ENCODE peak calls at places on chromosomes 13 and 19, in ten cellular contexts. P is upper lobe of left lung, G is adrenal gland, C is endothelial cell, J is cardiac muscle cell, W is HL-60, S is AG10803, O is fibroblast of the aortic adventitia, D is A549, Z is mesothelial cell of epicardium. Y is an unnamed sample.

GRCh38 chr13:92838786-92839185 is 387.8 kb upstream of the GPC6 start:
- DNase-seq in S (peak), P (no peak), W (no peak), C (no peak), G (no peak), D (peak), O (peak), J (no peak), Z (no peak), Y (no peak)

GRCh38 chr19:53389591-53390377 is 5.2 kb upstream of the ZNF765 start:
- DNase-seq in G (no peak), P (no peak), O (no peak), W (no peak), J (no peak), S (no peak), D (no peak), C (no peak), Z (no peak), Y (no peak)

GRCh38 chr19:53982611-53983010 is 8.8 kb upstream of the CACNG6 start:
- DNase-seq in P (peak), D (peak), C (no peak), Z (no peak), G (no peak), J (peak), S (no peak), W (no peak), O (peak), Y (no peak)

GRCh38 chr13:71290963-71291937 is 575.8 kb downstream of the DACH1 start:
- DNase-seq in C (no peak), O (peak), J (no peak), D (peak), S (peak), W (peak), G (no peak), Z (no peak), P (peak), Y (peak)

GRCh38 chr13:75872970-75873369 is 236.8 kb downstream of the LMO7 start:
- DNase-seq in C (no peak), P (no peak), J (no peak), Z (no peak), W (no peak), G (no peak), S (no peak), O (no peak), D (no peak), Y (no peak)

GRCh38 chr13:31610270-31610998 is 128.9 kb upstream of the RXFP2 start:
- DNase-seq in P (no peak), S (no peak), J (no peak), D (no peak), O (no peak), W (no peak), C (no peak), G (no peak), Z (no peak), Y (no peak)

GRCh38 chr19:38701455-38702063 is 42.7 kb downstream of the CAPN12 start:
- DNase-seq in Z (no peak), G (no peak), D (no peak), S (peak), P (no peak), O (peak), J (no peak), C (no peak), W (no peak), Y (no peak)

GRCh38 chr19:15015946-15016542 is 33.2 kb upstream of the CASP14 start:
- DNase-seq in P (no peak), C (peak), G (peak), S (no peak), D (no peak), Z (no peak), O (no peak), W (peak), J (peak), Y (no peak)

GRCh38 chr13:85798999-85799646 is at the start of gene SLITRK6:
- DNase-seq in W (no peak), J (peak), Z (no peak), O (peak), P (no peak), S (no peak), D (peak), C (peak), G (no peak), Y (no peak)

GRCh38 chr13:33340631-33341030 is 55.1 kb upstream of the STARD13 start:
- DNase-seq in Z (no peak), D (no peak), S (peak), C (no peak), W (peak), P (no peak), J (no peak), O (peak), G (no peak), Y (no peak)

GRCh38 chr13:52779028-52779612 is 39.5 kb upstream of the CNMD start:
- DNase-seq in W (no peak), J (no peak), P (no peak), S (no peak), G (no peak), O (no peak), Z (no peak), C (no peak), D (no peak), Y (no peak)

GRCh38 chr13:27006519-27007161 is 165.0 kb downstream of the USP12 start:
- DNase-seq in P (peak), Z (no peak), D (no peak), W (no peak), O (peak), J (peak), G (no peak), S (peak), C (no peak), Y (no peak)

GRCh38 chr19:39420769-39421168 is 8.3 kb downstream of the PLEKHG2 start:
- DNase-seq in O (no peak), D (peak), P (no peak), G (no peak), J (no peak), C (no peak), W (no peak), S (no peak), Z (no peak), Y (no peak)

GRCh38 chr19:24140099-24140498 is 53.1 kb downstream of the ZNF254 start:
- DNase-seq in C (no peak), W (peak), S (peak), P (no peak), O (peak), J (no peak), Z (no peak), D (peak), G (no peak), Y (no peak)

GRCh38 chr19:40217921-40218890 is at the start of gene TTC9B:
- DNase-seq in O (no peak), S (no peak), Z (no peak), G (no peak), P (no peak), W (no peak), J (peak), D (peak), C (peak), Y (peak)

GRCh38 chr13:100542546-100543156 is 45.9 kb downstream of the GGACT start:
- DNase-seq in W (peak), P (peak), J (no peak), Z (no peak), G (no peak), S (peak), C (no peak), O (peak), D (peak), Y (no peak)
- TF ChIP-seq CTCF in W (peak), P (peak), J (peak), Z (peak), G (peak), S (peak), C (peak), O (peak), D (peak), Y (peak)

GRCh38 chr19:4246767-4247593 is at the start of gene YJU2:
- DNase-seq in G (peak), J (peak), W (peak), P (peak), S (peak), C (peak), O (peak), D (peak), Z (peak), Y (peak)
- TF ChIP-seq CTCF in G (peak), J (peak), W (peak), P (peak), S (peak), C (no peak), O (peak), D (peak), Z (no peak), Y (peak)

GRCh38 chr19:13821292-13821691 is 26.0 kb downstream of the ZSWIM4 start:
- DNase-seq in J (no peak), S (no peak), C (no peak), P (no peak), Z (no peak), W (no peak), O (no peak), G (no peak), D (no peak), Y (no peak)

GRCh38 chr19:13817018-13817614 is 21.9 kb downstream of the ZSWIM4 start:
- DNase-seq in O (no peak), C (no peak), J (peak), G (no peak), Z (no peak), W (no peak), S (no peak), P (peak), D (peak), Y (no peak)

GRCh38 chr19:13814550-13814949 is 19.3 kb downstream of the ZSWIM4 start:
- DNase-seq in D (no peak), P (no peak), G (no peak), Z (no peak), C (no peak), S (no peak), O (no peak), J (no peak), W (no peak), Y (no peak)

GRCh38 chr19:13819242-13819641 is 24.0 kb downstream of the ZSWIM4 start:
- DNase-seq in G (no peak), W (no peak), S (no peak), D (no peak), C (no peak), J (no peak), Z (no peak), P (no peak), O (no peak), Y (no peak)

GRCh38 chr19:13817615-13818371 is 22.6 kb downstream of the ZSWIM4 start:
- DNase-seq in Z (no peak), S (no peak), W (no peak), D (no peak), G (no peak), C (peak), J (peak), O (no peak), P (peak), Y (no peak)
- TF ChIP-seq CTCF in Z (no peak), S (no peak), W (no peak), D (no peak), G (no peak), C (no peak), J (no peak), O (no peak), P (no peak), Y (no peak)

GRCh38 chr19:49915271-49915670 is 13.7 kb upstream of the ATF5 start:
- DNase-seq in G (no peak), J (no peak), P (no peak), S (no peak), W (no peak), O (no peak), D (no peak), Z (no peak), C (no peak), Y (no peak)
- TF ChIP-seq CTCF in G (no peak), J (peak), P (no peak), S (peak), W (no peak), O (peak), D (no peak), Z (peak), C (peak), Y (no peak)

DNA sequence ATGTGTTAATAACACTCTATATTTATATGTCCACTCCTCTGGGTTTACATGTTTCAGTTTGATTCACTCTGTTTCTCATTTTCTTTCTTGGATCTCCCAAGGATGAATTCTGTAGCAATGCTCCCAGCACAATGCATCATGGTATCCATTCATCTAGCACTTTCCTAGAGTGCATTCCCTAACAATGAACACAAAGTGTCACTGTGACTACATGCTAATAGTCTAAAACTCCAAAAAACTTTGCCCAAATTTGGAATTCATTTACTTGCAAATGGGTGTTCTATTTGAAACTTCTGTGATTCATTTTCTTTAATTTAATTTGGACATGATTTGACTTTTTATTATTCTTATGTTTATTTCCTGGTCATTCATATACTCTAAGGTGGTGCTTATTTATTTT is 286.3 kb downstream of the POU4F1 start:
- DNase-seq in W (no peak), J (peak), D (no peak), Z (no peak), P (no peak), S (no peak), G (no peak), O (peak), C (no peak), Y (no peak)
- TF ChIP-seq CTCF in W (no peak), J (peak), D (no peak), Z (no peak), P (no peak), S (no peak), G (peak), O (peak), C (no peak), Y (no peak)

GRCh38 chr13:23289917-23290357 is 109.2 kb downstream of the SGCG start:
- DNase-seq in C (no peak), W (no peak), S (peak), G (no peak), P (no peak), J (no peak), O (no peak), D (peak), Z (peak), Y (no peak)
- TF ChIP-seq CTCF in C (no peak), W (no peak), S (no peak), G (no peak), P (no peak), J (no peak), O (no peak), D (no peak), Z (no peak), Y (no peak)

DNA sequence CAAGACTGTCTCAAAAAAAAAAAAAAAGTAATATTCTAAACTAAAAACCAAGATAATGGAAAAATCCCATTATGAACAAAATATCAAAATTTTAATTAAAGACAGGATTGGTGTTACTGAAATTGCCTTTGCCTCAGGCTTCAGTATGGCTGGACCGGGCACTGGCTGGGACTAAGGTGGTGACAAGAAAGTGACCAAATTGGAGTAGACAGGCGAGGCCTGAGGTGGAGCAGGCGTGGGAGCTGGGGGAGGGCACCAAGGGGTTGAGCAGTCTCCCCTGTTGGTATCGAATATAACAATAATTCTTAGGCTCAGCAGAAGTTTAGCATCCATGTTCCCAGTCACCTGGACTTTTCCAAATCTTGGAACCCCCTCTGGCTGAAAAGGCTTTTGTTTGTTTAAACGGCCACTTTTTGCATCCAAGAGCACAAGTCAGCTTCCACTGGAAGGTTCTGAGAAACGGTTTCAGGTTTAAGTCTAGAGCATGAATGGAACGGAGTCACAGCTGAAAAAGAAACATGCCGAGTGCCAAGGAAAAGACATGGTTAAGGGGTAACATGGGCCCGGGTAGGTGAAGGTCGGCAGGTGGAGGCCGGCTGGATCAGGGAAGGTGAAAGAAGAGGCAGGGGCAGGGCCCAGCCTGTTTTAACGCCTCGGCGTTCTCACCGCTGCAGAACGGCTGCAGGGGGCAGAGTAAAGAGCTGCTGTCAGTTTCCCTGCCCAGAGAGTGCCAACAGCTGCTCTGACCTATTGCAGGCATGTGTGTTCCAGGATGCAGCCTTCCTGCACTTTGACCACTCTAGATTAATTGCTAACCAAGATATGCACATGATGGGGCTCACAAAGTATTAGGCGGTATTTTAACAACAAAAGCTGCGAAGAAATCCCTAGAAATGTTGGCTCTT is 104.4 kb downstream of the TM9SF2 start:
- DNase-seq in C (peak), P (peak), J (peak), W (peak), S (peak), D (peak), Z (no peak), O (no peak), G (peak), Y (peak)
- TF ChIP-seq CTCF in C (no peak), P (no peak), J (peak), W (no peak), S (peak), D (no peak), Z (no peak), O (no peak), G (no peak), Y (no peak)